ENCODE peak calls at places on chromosomes 1 and 21, in four cellular contexts. A is hepatocyte, H is lung, C is lower lobe of right lung. R is an unnamed sample.
A peak's percentile ranks its signal among the peaks of the same experiment; 100 is the strongest.

GRCh38 chr1:226126824-226127591 is 59.5 kb downstream of the ACBD3 start:
- DNase-seq in A (peak; percentile 57), H (no peak), C (no peak), R (no peak)

GRCh38 chr1:24705260-24706073 is 39.8 kb upstream of the CLIC4 start:
- DNase-seq in A (peak; percentile 94), H (peak; percentile 81), C (peak; percentile 89), R (no peak)

GRCh38 chr1:15950302-15950701 is 25.6 kb downstream of the ZBTB17 start:
- DNase-seq in A (no peak), H (no peak), C (no peak), R (no peak)

GRCh38 chr1:22704440-22705067 is 6.1 kb upstream of the EPHB2 start:
- DNase-seq in A (peak; percentile 94), H (peak; percentile 84), C (peak; percentile 83), R (peak; percentile 50)

GRCh38 chr1:55402117-55402516 is 187.0 kb upstream of the USP24 start:
- DNase-seq in A (no peak), H (no peak), C (no peak), R (no peak)

GRCh38 chr1:189962171-189962570 is 515.5 kb downstream of the BRINP3 start:
- DNase-seq in A (peak; percentile 56), H (no peak), C (no peak), R (no peak)

GRCh38 chr1:17643861-17644703 is 104.6 kb downstream of the ARHGEF10L start:
- DNase-seq in A (no peak), H (no peak), C (no peak), R (no peak)

GRCh38 chr1:150092180-150092791 is 24.7 kb downstream of the VPS45 start:
- DNase-seq in A (no peak), H (no peak), C (no peak), R (no peak)

GRCh38 chr1:6653651-6654290 is 29.1 kb downstream of the THAP3 start:
- DNase-seq in A (no peak), H (no peak), C (no peak), R (no peak)

GRCh38 chr1:168293372-168293771 is 12.7 kb downstream of the TBX19 start:
- DNase-seq in A (no peak), H (no peak), C (no peak), R (no peak)

GRCh38 chr21:29481081-29481480 is 182.4 kb downstream of the BACH1 start:
- DNase-seq in A (no peak), H (no peak), C (no peak), R (no peak)

GRCh38 chr1:237120683-237121082 is 78.7 kb downstream of the RYR2 start:
- DNase-seq in A (no peak), H (no peak), C (no peak), R (no peak)
- H3K27ac ChIP-seq in A (no peak overlapping the region), H (peak overlapping the region; percentile 11), C (no peak overlapping the region), R (no peak overlapping the region)

DNA sequence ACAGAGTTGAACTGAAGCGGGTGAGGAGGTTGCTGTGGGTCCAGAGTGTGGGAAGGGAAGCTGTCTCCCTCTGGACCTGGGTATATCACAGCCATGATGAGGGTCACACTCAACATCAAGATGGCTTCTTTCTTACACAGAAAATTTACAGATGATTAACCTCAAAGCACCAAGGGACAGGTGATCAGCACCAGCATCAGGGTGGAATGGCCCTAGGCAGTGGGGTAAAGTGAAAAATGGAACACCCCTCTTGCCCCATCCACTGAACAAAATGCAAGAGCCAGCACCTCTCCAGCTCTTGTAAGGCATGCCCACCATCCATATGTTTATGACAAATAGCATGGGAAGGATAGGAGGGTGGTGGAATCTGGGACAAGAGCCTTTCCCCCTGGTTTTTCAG is 40.3 kb downstream of the HSD3B1 start:
- DNase-seq in A (no peak), H (no peak), C (no peak), R (no peak)
- TF ChIP-seq CTCF in A (no peak), H (no peak), C (no peak), R (no peak)

GRCh38 chr1:44587796-44588460 is 86.4 kb downstream of the TMEM53 start:
- DNase-seq in A (peak; percentile 49), H (no peak), C (no peak), R (no peak)
- H3K27ac ChIP-seq in A (peak overlapping the region; percentile 9), H (no peak overlapping the region), C (no peak overlapping the region), R (no peak overlapping the region)

GRCh38 chr21:42009831-42010506 is at the start of gene ZBTB21:
- DNase-seq in A (peak; percentile 99), H (peak; percentile 98), C (peak; percentile 98), R (peak; percentile 98)

GRCh38 chr21:42006765-42007164 is 3.4 kb downstream of the ZBTB21 start:
- DNase-seq in A (no peak), H (no peak), C (no peak), R (no peak)

GRCh38 chr21:42010507-42011493 is 640 bp upstream of the ZBTB21 start:
- DNase-seq in A (peak; percentile 58), H (peak; percentile 42), C (peak; percentile 77), R (no peak)

GRCh38 chr21:42007541-42007940 is 2.6 kb downstream of the ZBTB21 start:
- DNase-seq in A (no peak), H (no peak), C (no peak), R (no peak)

DNA sequence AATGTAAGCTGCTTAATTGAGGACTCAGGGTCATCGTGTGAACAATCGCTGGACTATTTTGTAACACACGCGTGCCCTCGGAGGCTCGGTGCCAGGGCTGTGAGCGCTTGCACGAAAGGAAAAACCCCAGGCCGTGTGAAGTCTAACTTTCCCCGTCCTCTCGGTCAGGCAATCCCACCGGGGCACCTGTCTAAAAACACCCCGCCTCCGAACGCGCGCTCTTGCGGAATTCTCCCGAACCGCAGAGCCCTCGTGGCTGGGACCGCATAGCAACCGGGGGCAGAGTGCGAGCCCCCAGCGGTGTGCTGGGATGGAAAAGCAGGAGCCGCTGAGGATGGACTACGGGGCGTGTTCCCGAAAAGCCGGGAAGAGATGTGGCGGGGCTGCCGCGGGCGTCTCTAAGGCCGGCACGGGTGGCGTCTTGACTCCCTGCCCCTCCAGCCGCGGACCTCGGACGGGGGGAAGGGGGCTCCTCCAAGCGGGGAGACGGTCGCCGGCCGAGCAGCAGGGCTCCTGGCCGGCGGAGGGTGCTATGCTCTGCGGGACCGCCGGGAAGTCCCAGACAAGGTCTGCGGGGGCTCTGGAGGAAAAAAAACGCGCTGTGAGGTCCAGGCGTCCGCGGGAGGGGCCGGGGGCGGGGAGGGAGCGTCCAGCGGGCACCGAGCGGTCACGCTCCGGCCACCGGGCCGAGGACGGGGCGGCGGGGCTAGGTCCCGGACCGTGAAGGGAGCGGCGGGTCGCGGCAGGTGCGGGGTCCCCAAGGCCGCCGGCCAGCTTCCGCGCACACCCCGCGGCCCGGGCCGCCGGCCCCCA is 936 bp downstream of the ZBTB21 start:
- DNase-seq in A (peak; percentile 80), H (no peak), C (peak; percentile 71), R (peak; percentile 36)
- TF ChIP-seq CTCF in A (peak; percentile 40), H (no peak), C (peak; percentile 38), R (peak; percentile 27)

GRCh38 chr21:39788383-39788782 is 43.4 kb downstream of the IGSF5 start:
- DNase-seq in A (peak; percentile 92), H (peak; percentile 89), C (peak; percentile 82), R (no peak)
- H3K27ac ChIP-seq in A (peak overlapping the region; percentile 19), H (peak overlapping the region; percentile 36), C (no peak overlapping the region), R (no peak overlapping the region)

DNA sequence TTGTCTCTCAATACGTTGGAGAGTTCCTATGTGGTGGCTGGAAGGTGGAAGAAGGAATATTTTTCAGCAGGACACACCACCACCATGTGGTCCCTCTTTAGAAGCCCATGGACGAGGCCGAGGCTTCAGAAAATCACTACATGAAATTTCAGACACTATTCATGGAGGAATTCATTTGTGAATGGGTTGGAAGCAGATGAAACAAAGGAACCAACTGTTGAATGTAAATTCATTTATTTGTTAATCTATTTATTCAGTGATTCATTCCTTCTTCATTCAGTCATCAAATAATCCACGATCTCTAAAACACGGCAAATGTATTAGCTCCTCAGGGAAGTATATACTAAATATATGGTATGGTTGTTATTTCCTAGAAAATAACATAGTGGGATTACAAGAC is 12.2 kb downstream of the SLC35F3 start:
- DNase-seq in A (no peak), H (no peak), C (no peak), R (no peak)
- TF ChIP-seq CTCF in A (no peak), H (no peak), C (no peak), R (no peak)

DNA sequence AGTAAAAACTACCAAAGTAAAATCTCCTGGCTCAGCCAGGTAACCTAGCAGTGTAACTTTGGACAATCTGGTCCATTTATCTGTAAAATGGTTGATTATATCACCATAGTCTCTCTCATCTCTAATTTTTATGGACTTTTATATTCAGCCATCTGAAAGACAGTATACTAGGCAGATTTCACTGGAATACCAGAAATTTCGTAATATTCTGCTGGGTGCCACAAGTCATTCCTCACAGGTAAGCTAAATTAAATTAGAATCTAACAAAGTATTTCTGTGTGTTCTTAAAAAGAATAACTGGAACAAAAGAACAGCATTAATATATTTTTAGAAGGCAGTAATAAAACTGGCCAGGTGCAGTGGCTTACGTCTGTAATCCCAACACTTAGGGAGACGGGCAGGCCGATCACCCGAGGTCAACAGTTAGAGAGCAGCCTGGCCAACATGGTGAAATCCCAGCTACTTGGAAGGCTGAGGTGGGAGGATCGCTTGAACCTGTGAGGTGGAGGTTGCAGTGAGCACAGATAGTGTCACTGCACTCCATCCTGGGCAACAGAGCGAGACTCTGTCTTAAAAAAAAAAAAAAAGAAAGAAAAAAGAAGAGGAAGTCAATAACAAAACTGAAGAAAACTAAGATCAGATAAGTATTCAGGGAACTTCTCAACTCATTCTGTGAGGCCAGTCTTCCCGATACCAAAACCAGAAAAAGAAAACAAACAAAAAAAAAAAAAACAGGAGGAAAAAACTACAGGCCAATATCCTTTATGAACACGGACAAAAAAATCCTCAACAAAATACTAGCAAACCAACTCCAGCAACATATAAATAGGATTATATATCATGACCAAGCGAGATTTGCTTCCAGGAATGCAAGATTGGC is 35.9 kb downstream of the PIK3R3 start:
- DNase-seq in A (no peak), H (no peak), C (no peak), R (no peak)
- H3K27ac ChIP-seq in A (no peak overlapping the region), H (no peak overlapping the region), C (no peak overlapping the region), R (no peak overlapping the region)

DNA sequence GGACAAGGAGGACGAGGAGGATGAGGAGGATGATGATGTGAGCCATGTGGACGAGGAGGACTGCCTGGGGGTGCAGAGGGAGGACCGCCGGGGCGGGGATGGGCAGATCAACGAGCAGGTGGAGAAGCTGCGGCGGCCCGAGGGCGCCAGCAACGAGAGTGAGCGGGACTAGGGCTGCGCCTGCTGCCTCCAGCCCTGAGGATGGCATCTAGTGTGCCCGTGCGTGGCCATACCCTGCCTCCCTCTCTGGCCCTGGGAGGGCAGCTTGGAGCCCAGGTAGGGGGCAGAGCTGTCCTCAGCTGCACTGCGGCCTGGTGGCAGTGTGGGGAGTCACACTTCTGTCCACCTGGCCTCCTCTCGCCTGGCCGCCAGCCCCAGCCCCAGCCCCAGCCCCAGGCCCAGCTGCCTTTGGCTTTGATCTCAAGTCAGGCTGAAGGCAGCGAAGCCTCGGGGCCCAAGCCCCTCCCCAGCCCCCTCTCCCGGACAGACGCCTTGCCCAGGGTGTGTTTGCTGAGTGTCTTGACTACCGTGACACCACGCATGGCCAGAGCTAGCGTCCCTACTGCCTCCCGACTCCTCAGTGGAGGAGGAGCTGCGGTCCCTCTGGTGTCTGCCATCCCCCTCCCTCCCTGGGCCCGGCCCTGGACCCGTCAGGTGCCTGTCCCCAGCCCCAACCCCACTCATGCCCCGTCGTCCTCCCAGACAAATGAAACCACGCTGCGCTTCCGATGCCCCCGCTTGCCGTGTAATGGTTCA is 155.2 kb downstream of the PEX14 start:
- DNase-seq in A (no peak), H (no peak), C (peak; percentile 39), R (no peak)
- TF ChIP-seq CTCF in A (no peak), H (no peak), C (no peak), R (no peak)

R was measured in CD4-positive, alpha-beta T cell.